ENCODE peak calls at places on chromosomes 13 and 19, in five cellular contexts. One of them, this sample, is unnamed.

GRCh38 chr13:29909975-29910674 is 59.7 kb upstream of the UBL3 start:
- DNase-seq in cardiac muscle cell: peak
- DNase-seq in uterus: no peak
- DNase-seq in omental fat pad: no peak
- DNase-seq in stomach: no peak
- DNase-seq in this sample: no peak

GRCh38 chr19:36149673-36150406 is 2.4 kb downstream of the COX7A1 start:
- DNase-seq in cardiac muscle cell: no peak
- DNase-seq in uterus: no peak
- DNase-seq in omental fat pad: no peak
- DNase-seq in stomach: no peak
- DNase-seq in this sample: no peak

GRCh38 chr13:44868397-44868796 is 120.9 kb downstream of the NUFIP1 start:
- DNase-seq in cardiac muscle cell: no peak
- DNase-seq in uterus: no peak
- DNase-seq in omental fat pad: no peak
- DNase-seq in stomach: no peak
- DNase-seq in this sample: no peak

GRCh38 chr13:109803822-109804221 is 17.4 kb upstream of the IRS2 start:
- DNase-seq in cardiac muscle cell: no peak
- DNase-seq in uterus: no peak
- DNase-seq in omental fat pad: no peak
- DNase-seq in stomach: peak
- DNase-seq in this sample: no peak

GRCh38 chr19:35164418-35164817 is 9.9 kb downstream of the FXYD5 start:
- DNase-seq in cardiac muscle cell: no peak
- DNase-seq in uterus: no peak
- DNase-seq in omental fat pad: no peak
- DNase-seq in stomach: no peak
- DNase-seq in this sample: no peak

GRCh38 chr19:41427647-41428480 is 690 bp upstream of the B3GNT8 start:
- DNase-seq in cardiac muscle cell: peak
- DNase-seq in uterus: peak
- DNase-seq in omental fat pad: no peak
- DNase-seq in stomach: no peak
- DNase-seq in this sample: no peak

GRCh38 chr19:38712161-38712748 is 32.0 kb downstream of the CAPN12 start:
- DNase-seq in cardiac muscle cell: no peak
- DNase-seq in uterus: no peak
- DNase-seq in omental fat pad: no peak
- DNase-seq in stomach: no peak
- DNase-seq in this sample: no peak

GRCh38 chr13:94201022-94201421 is 278.5 kb downstream of the DCT start:
- DNase-seq in cardiac muscle cell: no peak
- DNase-seq in uterus: no peak
- DNase-seq in omental fat pad: no peak
- DNase-seq in stomach: no peak
- DNase-seq in this sample: no peak

GRCh38 chr19:50785329-50785922 is 4.8 kb upstream of the ACP4 start:
- DNase-seq in cardiac muscle cell: no peak
- DNase-seq in uterus: no peak
- DNase-seq in omental fat pad: no peak
- DNase-seq in stomach: no peak
- DNase-seq in this sample: no peak

GRCh38 chr19:50500060-50500752 is 10.8 kb downstream of the JOSD2 start:
- DNase-seq in cardiac muscle cell: no peak
- DNase-seq in uterus: peak
- DNase-seq in omental fat pad: no peak
- DNase-seq in stomach: no peak
- DNase-seq in this sample: no peak

GRCh38 chr19:4908781-4909171 is 525 bp upstream of the UHRF1 start:
- DNase-seq in cardiac muscle cell: no peak
- DNase-seq in uterus: no peak
- DNase-seq in omental fat pad: no peak
- DNase-seq in stomach: no peak
- DNase-seq in this sample: no peak

GRCh38 chr13:75250526-75251183 is 231.3 kb downstream of the TBC1D4 start:
- DNase-seq in cardiac muscle cell: peak
- DNase-seq in uterus: no peak
- DNase-seq in omental fat pad: no peak
- DNase-seq in stomach: no peak
- DNase-seq in this sample: no peak
- TF ChIP-seq CTCF in cardiac muscle cell: no peak
- TF ChIP-seq CTCF in uterus: no peak
- TF ChIP-seq CTCF in omental fat pad: no peak
- TF ChIP-seq CTCF in stomach: no peak
- TF ChIP-seq CTCF in this sample: no peak

DNA sequence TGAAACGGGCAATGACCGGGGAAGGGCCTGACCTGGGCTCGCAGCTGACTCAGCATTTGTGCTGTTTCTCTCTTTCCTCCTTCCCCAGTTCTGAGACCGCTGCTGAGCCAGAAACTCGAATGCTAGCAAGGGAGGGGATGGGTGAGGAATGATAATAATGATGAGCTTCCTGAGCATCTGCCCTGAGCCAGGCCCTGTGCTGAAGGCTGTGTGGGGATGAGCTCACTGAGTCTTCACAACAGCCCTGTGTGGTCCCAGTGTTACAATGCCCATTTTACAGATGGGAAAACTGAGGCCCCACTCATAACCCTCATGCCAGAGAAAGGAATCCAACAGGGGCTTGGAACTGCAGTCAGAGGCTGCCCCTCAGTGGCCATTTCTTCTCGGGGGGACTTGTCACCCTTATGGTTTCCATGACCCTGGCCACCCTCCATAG is 8.1 kb downstream of the SULT2B1 start:
- DNase-seq in cardiac muscle cell: no peak
- DNase-seq in uterus: no peak
- DNase-seq in omental fat pad: no peak
- DNase-seq in stomach: no peak
- DNase-seq in this sample: no peak
- TF ChIP-seq CTCF in cardiac muscle cell: no peak
- TF ChIP-seq CTCF in uterus: no peak
- TF ChIP-seq CTCF in omental fat pad: no peak
- TF ChIP-seq CTCF in stomach: no peak
- TF ChIP-seq CTCF in this sample: no peak

DNA sequence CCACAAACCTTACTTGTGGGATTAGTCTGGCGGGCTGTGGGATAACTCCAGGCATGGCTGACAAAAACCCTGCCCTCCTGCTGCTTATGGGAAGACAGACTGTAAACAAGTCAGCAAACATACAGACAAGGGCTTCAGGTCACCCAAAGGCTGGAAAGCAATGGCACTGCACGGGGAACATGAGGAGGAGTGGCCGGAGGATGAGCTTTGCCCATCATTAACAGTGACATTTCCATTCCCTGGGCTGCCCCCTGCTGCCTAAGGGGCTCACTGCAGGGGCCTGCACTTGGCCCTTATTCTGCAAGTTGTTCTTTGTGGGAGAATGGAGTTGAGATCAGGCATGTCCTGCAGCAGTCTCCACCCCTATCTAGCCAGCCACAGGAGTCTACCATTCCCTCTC is 91.3 kb downstream of the UQCRFS1 start:
- DNase-seq in cardiac muscle cell: peak
- DNase-seq in uterus: no peak
- DNase-seq in omental fat pad: no peak
- DNase-seq in stomach: no peak
- DNase-seq in this sample: no peak
- TF ChIP-seq CTCF in cardiac muscle cell: peak
- TF ChIP-seq CTCF in uterus: no peak
- TF ChIP-seq CTCF in omental fat pad: no peak
- TF ChIP-seq CTCF in stomach: no peak
- TF ChIP-seq CTCF in this sample: no peak

GRCh38 chr13:42215578-42216421 is 56.2 kb upstream of the AKAP11 start:
- DNase-seq in cardiac muscle cell: peak
- DNase-seq in uterus: no peak
- DNase-seq in omental fat pad: no peak
- DNase-seq in stomach: no peak
- DNase-seq in this sample: no peak
- TF ChIP-seq CTCF in cardiac muscle cell: peak
- TF ChIP-seq CTCF in uterus: no peak
- TF ChIP-seq CTCF in omental fat pad: no peak
- TF ChIP-seq CTCF in stomach: peak
- TF ChIP-seq CTCF in this sample: no peak

GRCh38 chr13:21674271-21675009 is 3.6 kb downstream of the FGF9 start:
- DNase-seq in cardiac muscle cell: no peak
- DNase-seq in uterus: no peak
- DNase-seq in omental fat pad: no peak
- DNase-seq in stomach: no peak
- DNase-seq in this sample: peak

GRCh38 chr13:21672811-21673591 is 2.1 kb downstream of the FGF9 start:
- DNase-seq in cardiac muscle cell: no peak
- DNase-seq in uterus: no peak
- DNase-seq in omental fat pad: no peak
- DNase-seq in stomach: no peak
- DNase-seq in this sample: no peak

GRCh38 chr13:21671793-21672680 is 1.2 kb downstream of the FGF9 start:
- DNase-seq in cardiac muscle cell: no peak
- DNase-seq in uterus: no peak
- DNase-seq in omental fat pad: no peak
- DNase-seq in stomach: no peak
- DNase-seq in this sample: no peak

GRCh38 chr13:21675095-21676007 is 4.5 kb downstream of the FGF9 start:
- DNase-seq in cardiac muscle cell: no peak
- DNase-seq in uterus: no peak
- DNase-seq in omental fat pad: no peak
- DNase-seq in stomach: peak
- DNase-seq in this sample: peak

GRCh38 chr13:21673592-21674270 is 2.9 kb downstream of the FGF9 start:
- DNase-seq in cardiac muscle cell: peak
- DNase-seq in uterus: no peak
- DNase-seq in omental fat pad: no peak
- DNase-seq in stomach: peak
- DNase-seq in this sample: peak
- TF ChIP-seq CTCF in cardiac muscle cell: no peak
- TF ChIP-seq CTCF in uterus: peak
- TF ChIP-seq CTCF in omental fat pad: no peak
- TF ChIP-seq CTCF in stomach: no peak
- TF ChIP-seq CTCF in this sample: no peak

GRCh38 chr13:74084375-74084902 is 49.8 kb downstream of the KLF12 start:
- DNase-seq in cardiac muscle cell: no peak
- DNase-seq in uterus: no peak
- DNase-seq in omental fat pad: no peak
- DNase-seq in stomach: no peak
- DNase-seq in this sample: no peak

GRCh38 chr13:74077375-74077774 is 56.8 kb downstream of the KLF12 start:
- DNase-seq in cardiac muscle cell: no peak
- DNase-seq in uterus: no peak
- DNase-seq in omental fat pad: no peak
- DNase-seq in stomach: no peak
- DNase-seq in this sample: no peak

GRCh38 chr13:74082741-74083160 is 51.5 kb downstream of the KLF12 start:
- DNase-seq in cardiac muscle cell: no peak
- DNase-seq in uterus: no peak
- DNase-seq in omental fat pad: no peak
- DNase-seq in stomach: no peak
- DNase-seq in this sample: no peak

GRCh38 chr13:74077847-74078246 is 56.4 kb downstream of the KLF12 start:
- DNase-seq in cardiac muscle cell: peak
- DNase-seq in uterus: no peak
- DNase-seq in omental fat pad: no peak
- DNase-seq in stomach: no peak
- DNase-seq in this sample: no peak

GRCh38 chr13:74080762-74081161 is 53.4 kb downstream of the KLF12 start:
- DNase-seq in cardiac muscle cell: no peak
- DNase-seq in uterus: no peak
- DNase-seq in omental fat pad: no peak
- DNase-seq in stomach: no peak
- DNase-seq in this sample: no peak
- TF ChIP-seq CTCF in cardiac muscle cell: no peak
- TF ChIP-seq CTCF in uterus: no peak
- TF ChIP-seq CTCF in omental fat pad: no peak
- TF ChIP-seq CTCF in stomach: no peak
- TF ChIP-seq CTCF in this sample: no peak

GRCh38 chr19:6766357-6767080 is 716 bp downstream of the SH2D3A start:
- DNase-seq in cardiac muscle cell: no peak
- DNase-seq in uterus: no peak
- DNase-seq in omental fat pad: no peak
- DNase-seq in stomach: no peak
- DNase-seq in this sample: no peak

GRCh38 chr19:6769006-6769637 is 1.9 kb upstream of the SH2D3A start:
- DNase-seq in cardiac muscle cell: peak
- DNase-seq in uterus: no peak
- DNase-seq in omental fat pad: no peak
- DNase-seq in stomach: no peak
- DNase-seq in this sample: no peak

GRCh38 chr19:6767081-6767356 is 216 bp downstream of the SH2D3A start:
- DNase-seq in cardiac muscle cell: no peak
- DNase-seq in uterus: no peak
- DNase-seq in omental fat pad: no peak
- DNase-seq in stomach: no peak
- DNase-seq in this sample: no peak

GRCh38 chr19:6767357-6768235 is at the start of gene SH2D3A:
- DNase-seq in cardiac muscle cell: peak
- DNase-seq in uterus: peak
- DNase-seq in omental fat pad: no peak
- DNase-seq in stomach: peak
- DNase-seq in this sample: peak

GRCh38 chr19:6768236-6768785 is 1.1 kb upstream of the SH2D3A start:
- DNase-seq in cardiac muscle cell: no peak
- DNase-seq in uterus: no peak
- DNase-seq in omental fat pad: no peak
- DNase-seq in stomach: no peak
- DNase-seq in this sample: no peak
- TF ChIP-seq CTCF in cardiac muscle cell: no peak
- TF ChIP-seq CTCF in uterus: no peak
- TF ChIP-seq CTCF in omental fat pad: no peak
- TF ChIP-seq CTCF in stomach: no peak
- TF ChIP-seq CTCF in this sample: no peak

GRCh38 chr13:81610613-81611012 is 1269.7 kb upstream of the SPRY2 start:
- DNase-seq in cardiac muscle cell: no peak
- DNase-seq in uterus: no peak
- DNase-seq in omental fat pad: no peak
- DNase-seq in stomach: no peak
- DNase-seq in this sample: no peak
- TF ChIP-seq CTCF in cardiac muscle cell: no peak
- TF ChIP-seq CTCF in uterus: no peak
- TF ChIP-seq CTCF in omental fat pad: no peak
- TF ChIP-seq CTCF in stomach: no peak
- TF ChIP-seq CTCF in this sample: no peak